ENCODE peak calls at places on chromosomes 2 and 18, in five cellular contexts. One of them, this sample, is unnamed.

GRCh38 chr2:120741514-120742448 is 6.1 kb downstream of the GLI2 start:
- DNase-seq in HepG2: no peak
- DNase-seq in H1: no peak
- DNase-seq in K562: no peak
- DNase-seq in A549: no peak
- DNase-seq in this sample: no peak

GRCh38 chr2:67799889-67800288 is 262.9 kb downstream of the C1D start:
- DNase-seq in HepG2: no peak
- DNase-seq in K562: no peak
- DNase-seq in H1: no peak
- DNase-seq in A549: no peak
- DNase-seq in this sample: no peak

GRCh38 chr18:55647331-55647730 is 59.3 kb upstream of the TCF4 start:
- DNase-seq in H1: no peak
- DNase-seq in K562: no peak
- DNase-seq in HepG2: no peak
- DNase-seq in A549: no peak
- DNase-seq in this sample: no peak

GRCh38 chr2:212640428-212640827 is 101.8 kb upstream of the ERBB4 start:
- DNase-seq in HepG2: no peak
- DNase-seq in H1: no peak
- DNase-seq in A549: no peak
- DNase-seq in K562: no peak
- DNase-seq in this sample: no peak

GRCh38 chr18:34977787-34978532 is 63.3 kb upstream of the MAPRE2 start:
- DNase-seq in H1: no peak
- DNase-seq in HepG2: no peak
- DNase-seq in K562: peak
- DNase-seq in A549: peak
- DNase-seq in this sample: no peak

GRCh38 chr2:54524236-54524991 is 68.3 kb downstream of the SPTBN1 start:
- DNase-seq in A549: peak
- DNase-seq in HepG2: no peak
- DNase-seq in K562: no peak
- DNase-seq in H1: no peak
- DNase-seq in this sample: peak

GRCh38 chr2:64405476-64406406 is 48.2 kb upstream of the LGALSL start:
- DNase-seq in A549: no peak
- DNase-seq in H1: no peak
- DNase-seq in K562: no peak
- DNase-seq in HepG2: no peak
- DNase-seq in this sample: no peak

GRCh38 chr2:222797308-222797707 is 63.5 kb upstream of the ACSL3 start:
- DNase-seq in A549: peak
- DNase-seq in HepG2: peak
- DNase-seq in H1: no peak
- DNase-seq in K562: peak
- DNase-seq in this sample: no peak

GRCh38 chr2:209977386-209978239 is 24.8 kb upstream of the RPE start:
- DNase-seq in A549: peak
- DNase-seq in H1: no peak
- DNase-seq in HepG2: peak
- DNase-seq in K562: peak
- DNase-seq in this sample: peak

GRCh38 chr18:13218376-13219011 is at the start of gene LDLRAD4:
- DNase-seq in H1: no peak
- DNase-seq in HepG2: no peak
- DNase-seq in K562: no peak
- DNase-seq in A549: no peak
- DNase-seq in this sample: no peak

GRCh38 chr2:173079141-173079540 is 3.5 kb downstream of the MAP3K20 start:
- DNase-seq in K562: no peak
- DNase-seq in H1: no peak
- DNase-seq in HepG2: no peak
- DNase-seq in A549: no peak
- DNase-seq in this sample: no peak

GRCh38 chr2:132589060-132589765 is 80.8 kb downstream of the LYPD1 start:
- DNase-seq in H1: no peak
- DNase-seq in K562: no peak
- DNase-seq in A549: no peak
- DNase-seq in HepG2: no peak
- DNase-seq in this sample: no peak

GRCh38 chr2:46101557-46102220 is 195.5 kb upstream of the EPAS1 start:
- DNase-seq in K562: no peak
- DNase-seq in HepG2: no peak
- DNase-seq in H1: no peak
- DNase-seq in A549: no peak
- DNase-seq in this sample: no peak

GRCh38 chr2:110116033-110116710 is 550 bp upstream of the MALL start:
- DNase-seq in K562: peak
- DNase-seq in A549: peak
- DNase-seq in HepG2: no peak
- DNase-seq in H1: no peak
- DNase-seq in this sample: no peak

GRCh38 chr2:175097297-175097696 is 70.7 kb downstream of the ATF2 start:
- DNase-seq in A549: no peak
- DNase-seq in K562: no peak
- DNase-seq in HepG2: no peak
- DNase-seq in H1: no peak
- DNase-seq in this sample: no peak

GRCh38 chr2:131005229-131005935 is 87.9 kb downstream of the FAM168B start:
- DNase-seq in K562: no peak
- DNase-seq in A549: no peak
- DNase-seq in HepG2: no peak
- DNase-seq in H1: no peak
- DNase-seq in this sample: no peak

GRCh38 chr2:102070058-102070642 is 72.4 kb upstream of the IL1R1 start:
- DNase-seq in HepG2: peak
- DNase-seq in H1: no peak
- DNase-seq in K562: peak
- DNase-seq in A549: peak
- DNase-seq in this sample: no peak

GRCh38 chr2:180124273-180124881 is 117.3 kb upstream of the CWC22 start:
- DNase-seq in HepG2: peak
- DNase-seq in K562: peak
- DNase-seq in H1: no peak
- DNase-seq in A549: peak
- DNase-seq in this sample: peak

GRCh38 chr2:208373460-208374089 is 33.0 kb upstream of the PTH2R start:
- DNase-seq in HepG2: peak
- DNase-seq in K562: peak
- DNase-seq in H1: no peak
- DNase-seq in A549: peak
- DNase-seq in this sample: no peak

GRCh38 chr2:69742170-69742952 is 427 bp downstream of the ANXA4 start:
- DNase-seq in HepG2: no peak
- DNase-seq in K562: no peak
- DNase-seq in H1: no peak
- DNase-seq in A549: peak
- DNase-seq in this sample: no peak

GRCh38 chr2:228827056-228827455 is 444.0 kb downstream of the PID1 start:
- DNase-seq in A549: no peak
- DNase-seq in HepG2: no peak
- DNase-seq in H1: no peak
- DNase-seq in K562: no peak
- DNase-seq in this sample: no peak

GRCh38 chr2:128467321-128467901 is 148.7 kb upstream of the HS6ST1 start:
- DNase-seq in K562: no peak
- DNase-seq in A549: no peak
- DNase-seq in HepG2: no peak
- DNase-seq in H1: no peak
- DNase-seq in this sample: no peak
- TF ChIP-seq HDAC2 in K562: no peak
- TF ChIP-seq HDAC2 in A549: no peak
- TF ChIP-seq HDAC2 in HepG2: no peak
- TF ChIP-seq HDAC2 in H1: no peak
- TF ChIP-seq HDAC2 in this sample: no peak

GRCh38 chr2:217902281-217903141 is 100.3 kb downstream of the TNS1 start:
- DNase-seq in H1: no peak
- DNase-seq in HepG2: peak
- DNase-seq in A549: peak
- DNase-seq in K562: peak
- DNase-seq in this sample: no peak
- TF ChIP-seq HDAC2 in H1: no peak
- TF ChIP-seq HDAC2 in HepG2: peak
- TF ChIP-seq HDAC2 in A549: no peak
- TF ChIP-seq HDAC2 in K562: no peak
- TF ChIP-seq HDAC2 in this sample: no peak

GRCh38 chr2:27251786-27252185 is 11.1 kb downstream of the SLC30A3 start:
- DNase-seq in A549: no peak
- DNase-seq in HepG2: no peak
- DNase-seq in K562: no peak
- DNase-seq in H1: no peak
- DNase-seq in this sample: no peak

GRCh38 chr2:27249077-27249890 is 13.6 kb downstream of the SLC30A3 start:
- DNase-seq in K562: no peak
- DNase-seq in H1: no peak
- DNase-seq in HepG2: no peak
- DNase-seq in A549: no peak
- DNase-seq in this sample: no peak

GRCh38 chr2:27247893-27248292 is 15.0 kb downstream of the SLC30A3 start:
- DNase-seq in H1: no peak
- DNase-seq in K562: no peak
- DNase-seq in A549: no peak
- DNase-seq in HepG2: no peak
- DNase-seq in this sample: no peak

GRCh38 chr2:27250652-27251379 is 12.0 kb downstream of the SLC30A3 start:
- DNase-seq in A549: no peak
- DNase-seq in K562: no peak
- DNase-seq in H1: no peak
- DNase-seq in HepG2: no peak
- DNase-seq in this sample: no peak

DNA sequence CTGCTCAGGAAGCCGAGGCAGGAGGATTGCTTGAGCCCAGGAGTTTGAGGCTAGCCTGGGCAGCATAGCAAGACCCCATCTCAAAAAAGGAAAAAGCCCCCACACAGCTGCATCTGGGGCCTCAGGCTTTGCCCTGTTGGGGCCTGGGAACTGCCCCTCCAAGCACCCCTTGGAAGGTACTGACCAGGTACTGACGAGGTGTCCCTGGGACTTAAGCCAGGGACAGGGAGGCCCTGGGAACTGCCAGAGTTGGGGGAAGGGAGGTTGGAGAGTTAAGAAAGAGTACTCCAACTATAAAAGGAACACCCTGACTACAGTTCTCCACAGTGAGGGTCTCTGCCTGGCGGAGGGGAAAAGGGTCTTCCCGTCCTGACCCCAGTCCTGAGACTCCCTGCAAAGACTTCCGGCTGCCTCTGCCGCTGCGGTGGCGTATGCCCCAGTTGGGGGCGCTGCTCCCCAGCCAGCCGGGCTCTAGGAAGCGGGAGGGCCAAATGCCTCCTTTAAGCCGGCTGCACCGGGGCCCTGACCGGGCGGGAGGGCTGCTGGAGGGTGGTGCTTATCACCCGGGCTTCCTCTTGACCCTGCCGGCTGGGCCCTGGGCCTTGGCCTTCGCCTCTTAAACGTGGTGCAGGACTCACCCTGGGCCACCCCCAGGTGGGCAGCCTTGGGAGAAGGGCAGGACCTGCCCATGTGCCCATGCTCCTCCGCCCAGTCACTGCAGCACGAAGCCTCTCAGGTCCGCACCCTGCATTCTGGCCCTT is 12.8 kb downstream of the SLC30A3 start:
- DNase-seq in A549: peak
- DNase-seq in H1: peak
- DNase-seq in K562: peak
- DNase-seq in HepG2: peak
- DNase-seq in this sample: no peak
- TF ChIP-seq HDAC2 in A549: no peak
- TF ChIP-seq HDAC2 in H1: no peak
- TF ChIP-seq HDAC2 in K562: no peak
- TF ChIP-seq HDAC2 in HepG2: no peak
- TF ChIP-seq HDAC2 in this sample: no peak

GRCh38 chr2:148058641-148059040 is 37.8 kb downstream of the MBD5 start:
- DNase-seq in K562: no peak
- DNase-seq in HepG2: no peak
- DNase-seq in A549: no peak
- DNase-seq in H1: no peak
- DNase-seq in this sample: no peak
- TF ChIP-seq HDAC2 in K562: no peak
- TF ChIP-seq HDAC2 in HepG2: no peak
- TF ChIP-seq HDAC2 in A549: no peak
- TF ChIP-seq HDAC2 in H1: no peak
- TF ChIP-seq HDAC2 in this sample: no peak

This sample was measured in GM12878.